ENCODE peak calls at places on chromosomes 4 and X, in six cellular contexts. V is retina; O is stimulated activated CD8-positive, alpha-beta memory T cell treated with anti-CD3 and anti-CD28 coated beads, Interleukin-7, amount 100 ng/mL, for 4 hours; E is Caki2; M is posterior cingulate gyrus; I is CD4-positive, alpha-beta memory T cell. D is an unnamed sample.

GRCh38 chrX:72001471-72001870 is 90.8 kb downstream of the NHSL2 start:
- DNase-seq in V (no peak), M (no peak), I (no peak), E (no peak), O (no peak), D (no peak)

GRCh38 chr4:67198757-67199156 is 346.5 kb downstream of the CENPC start:
- DNase-seq in E (peak), O (no peak), M (no peak), I (no peak), V (no peak), D (no peak)

GRCh38 chr4:62399242-62399641 is 1199.1 kb downstream of the ADGRL3 start:
- DNase-seq in V (no peak), O (no peak), I (no peak), E (no peak), M (no peak), D (no peak)

GRCh38 chr4:189861101-189861500 is 79.6 kb upstream of the FRG1 start:
- DNase-seq in O (no peak), I (no peak), E (no peak), V (no peak), M (no peak), D (no peak)

GRCh38 chr4:127403523-127404084 is 229.2 kb upstream of the INTU start:
- DNase-seq in O (no peak), V (peak), E (peak), M (no peak), I (no peak), D (no peak)

GRCh38 chr4:106034751-106035150 is 139.5 kb downstream of the NPNT start:
- DNase-seq in V (no peak), I (no peak), M (no peak), O (no peak), E (no peak), D (no peak)

GRCh38 chr4:185742766-185743165 is 69.2 kb downstream of the SORBS2 start:
- DNase-seq in E (peak), V (no peak), M (no peak), O (no peak), I (no peak), D (no peak)

GRCh38 chrX:18927558-18927957 is 56.4 kb downstream of the PHKA2 start:
- DNase-seq in E (no peak), V (no peak), M (no peak), O (no peak), I (no peak), D (no peak)

GRCh38 chr4:168386002-168386401 is 67.5 kb upstream of the DDX60 start:
- DNase-seq in M (no peak), O (no peak), I (no peak), V (no peak), E (no peak), D (no peak)

GRCh38 chr4:149836546-149836945 is 20.9 kb upstream of the IQCM start:
- DNase-seq in O (no peak), E (no peak), I (no peak), V (no peak), M (no peak), D (no peak)

GRCh38 chr4:83582289-83582756 is 46.4 kb downstream of the GPAT3 start:
- DNase-seq in I (no peak), M (no peak), O (no peak), E (no peak), V (no peak), D (no peak)

GRCh38 chr4:8343051-8343966 is 73.8 kb downstream of the HTRA3 start:
- DNase-seq in M (no peak), V (no peak), O (no peak), I (no peak), E (no peak), D (no peak)

GRCh38 chrX:47384502-47384901 is 14.1 kb downstream of the ZNF157 start:
- DNase-seq in O (peak), M (no peak), E (peak), I (peak), V (peak), D (peak)

GRCh38 chr4:16129336-16129735 is 45.5 kb upstream of the PROM1 start:
- DNase-seq in I (no peak), V (no peak), M (no peak), O (no peak), E (no peak), D (no peak)

GRCh38 chrX:21705215-21705614 is 47.1 kb upstream of the KLHL34 start:
- DNase-seq in M (no peak), I (no peak), O (no peak), E (no peak), V (no peak), D (no peak)

GRCh38 chr4:188975271-188975670 is 836.0 kb downstream of the TRIML1 start:
- DNase-seq in E (no peak), M (no peak), V (no peak), O (no peak), I (no peak), D (no peak)

D was measured in naive thymus-derived CD4-positive, alpha-beta T cell.